ENCODE peak calls at places on chromosome 2, in eight cellular contexts. One of them, this sample, is unnamed.
A peak's percentile ranks its signal among the peaks of the same experiment; 100 is the strongest.

GRCh38 chr2:149357058-149357457 is 26.7 kb downstream of the LYPD6 start:
- DNase-seq in thoracic aorta: no peak
- DNase-seq in AG08395: no peak
- DNase-seq in stimulated activated CD4-positive, alpha-beta T cell treated with anti-CD3 and anti-CD28 coated beads, Interleukin-12 subunit alpha, Interleukin-12 subunit beta, amount 100 ng/mL, for 24 hours: no peak
- DNase-seq in LoVo: no peak
- DNase-seq in NCI-H2227 treated with DMSO at 0.1 percent for 48 hours: no peak
- DNase-seq in central memory CD4-positive, alpha-beta T cell: no peak
- DNase-seq in T-helper 2 cell: no peak
- DNase-seq in this sample: no peak

GRCh38 chr2:112642961-112643360 is 2.8 kb upstream of the SLC20A1 start:
- DNase-seq in thoracic aorta: no peak
- DNase-seq in AG08395: no peak
- DNase-seq in stimulated activated CD4-positive, alpha-beta T cell treated with anti-CD3 and anti-CD28 coated beads, Interleukin-12 subunit alpha, Interleukin-12 subunit beta, amount 100 ng/mL, for 24 hours: no peak
- DNase-seq in LoVo: no peak
- DNase-seq in NCI-H2227 treated with DMSO at 0.1 percent for 48 hours: no peak
- DNase-seq in central memory CD4-positive, alpha-beta T cell: no peak
- DNase-seq in T-helper 2 cell: no peak
- DNase-seq in this sample: no peak

GRCh38 chr2:109482371-109482841 is 131.4 kb downstream of the SEPTIN10 start:
- DNase-seq in thoracic aorta: no peak
- DNase-seq in AG08395: no peak
- DNase-seq in stimulated activated CD4-positive, alpha-beta T cell treated with anti-CD3 and anti-CD28 coated beads, Interleukin-12 subunit alpha, Interleukin-12 subunit beta, amount 100 ng/mL, for 24 hours: no peak
- DNase-seq in LoVo: no peak
- DNase-seq in NCI-H2227 treated with DMSO at 0.1 percent for 48 hours: peak; percentile 39
- DNase-seq in central memory CD4-positive, alpha-beta T cell: no peak
- DNase-seq in T-helper 2 cell: no peak
- DNase-seq in this sample: no peak

GRCh38 chr2:42810971-42811865 is 18.8 kb upstream of the HAAO start:
- DNase-seq in thoracic aorta: no peak
- DNase-seq in AG08395: peak; percentile 38
- DNase-seq in stimulated activated CD4-positive, alpha-beta T cell treated with anti-CD3 and anti-CD28 coated beads, Interleukin-12 subunit alpha, Interleukin-12 subunit beta, amount 100 ng/mL, for 24 hours: no peak
- DNase-seq in LoVo: no peak
- DNase-seq in NCI-H2227 treated with DMSO at 0.1 percent for 48 hours: peak; percentile 81
- DNase-seq in central memory CD4-positive, alpha-beta T cell: peak; percentile 49
- DNase-seq in T-helper 2 cell: peak; percentile 21
- DNase-seq in this sample: peak; percentile 29

GRCh38 chr2:64414736-64415435 is 39.1 kb upstream of the LGALSL start:
- DNase-seq in thoracic aorta: no peak
- DNase-seq in AG08395: no peak
- DNase-seq in stimulated activated CD4-positive, alpha-beta T cell treated with anti-CD3 and anti-CD28 coated beads, Interleukin-12 subunit alpha, Interleukin-12 subunit beta, amount 100 ng/mL, for 24 hours: no peak
- DNase-seq in LoVo: no peak
- DNase-seq in NCI-H2227 treated with DMSO at 0.1 percent for 48 hours: no peak
- DNase-seq in central memory CD4-positive, alpha-beta T cell: no peak
- DNase-seq in T-helper 2 cell: no peak
- DNase-seq in this sample: no peak

GRCh38 chr2:58896600-58896999 is 655.5 kb upstream of the FANCL start:
- DNase-seq in thoracic aorta: no peak
- DNase-seq in AG08395: no peak
- DNase-seq in stimulated activated CD4-positive, alpha-beta T cell treated with anti-CD3 and anti-CD28 coated beads, Interleukin-12 subunit alpha, Interleukin-12 subunit beta, amount 100 ng/mL, for 24 hours: no peak
- DNase-seq in LoVo: no peak
- DNase-seq in NCI-H2227 treated with DMSO at 0.1 percent for 48 hours: no peak
- DNase-seq in central memory CD4-positive, alpha-beta T cell: no peak
- DNase-seq in T-helper 2 cell: no peak
- DNase-seq in this sample: no peak

GRCh38 chr2:223949241-223949640 is 4.1 kb upstream of the WDFY1 start:
- DNase-seq in thoracic aorta: no peak
- DNase-seq in AG08395: no peak
- DNase-seq in stimulated activated CD4-positive, alpha-beta T cell treated with anti-CD3 and anti-CD28 coated beads, Interleukin-12 subunit alpha, Interleukin-12 subunit beta, amount 100 ng/mL, for 24 hours: no peak
- DNase-seq in LoVo: no peak
- DNase-seq in NCI-H2227 treated with DMSO at 0.1 percent for 48 hours: no peak
- DNase-seq in central memory CD4-positive, alpha-beta T cell: no peak
- DNase-seq in T-helper 2 cell: no peak
- DNase-seq in this sample: no peak

GRCh38 chr2:189534854-189535253 is 45.7 kb downstream of the SLC40A1 start:
- DNase-seq in thoracic aorta: no peak
- DNase-seq in AG08395: peak; percentile 83
- DNase-seq in stimulated activated CD4-positive, alpha-beta T cell treated with anti-CD3 and anti-CD28 coated beads, Interleukin-12 subunit alpha, Interleukin-12 subunit beta, amount 100 ng/mL, for 24 hours: no peak
- DNase-seq in LoVo: no peak
- DNase-seq in NCI-H2227 treated with DMSO at 0.1 percent for 48 hours: no peak
- DNase-seq in central memory CD4-positive, alpha-beta T cell: no peak
- DNase-seq in T-helper 2 cell: no peak
- DNase-seq in this sample: no peak

GRCh38 chr2:144682248-144682647 is 162.3 kb upstream of the ZEB2 start:
- DNase-seq in thoracic aorta: no peak
- DNase-seq in AG08395: no peak
- DNase-seq in stimulated activated CD4-positive, alpha-beta T cell treated with anti-CD3 and anti-CD28 coated beads, Interleukin-12 subunit alpha, Interleukin-12 subunit beta, amount 100 ng/mL, for 24 hours: no peak
- DNase-seq in LoVo: no peak
- DNase-seq in NCI-H2227 treated with DMSO at 0.1 percent for 48 hours: no peak
- DNase-seq in central memory CD4-positive, alpha-beta T cell: no peak
- DNase-seq in T-helper 2 cell: no peak
- DNase-seq in this sample: no peak

GRCh38 chr2:240229603-240230423 is 89.4 kb upstream of the OTOS start:
- DNase-seq in thoracic aorta: no peak
- DNase-seq in AG08395: no peak
- DNase-seq in stimulated activated CD4-positive, alpha-beta T cell treated with anti-CD3 and anti-CD28 coated beads, Interleukin-12 subunit alpha, Interleukin-12 subunit beta, amount 100 ng/mL, for 24 hours: no peak
- DNase-seq in LoVo: no peak
- DNase-seq in NCI-H2227 treated with DMSO at 0.1 percent for 48 hours: no peak
- DNase-seq in central memory CD4-positive, alpha-beta T cell: no peak
- DNase-seq in T-helper 2 cell: no peak
- DNase-seq in this sample: no peak

GRCh38 chr2:240302041-240302440 is 133.4 kb upstream of the GPC1 start:
- DNase-seq in thoracic aorta: no peak
- DNase-seq in AG08395: no peak
- DNase-seq in stimulated activated CD4-positive, alpha-beta T cell treated with anti-CD3 and anti-CD28 coated beads, Interleukin-12 subunit alpha, Interleukin-12 subunit beta, amount 100 ng/mL, for 24 hours: no peak
- DNase-seq in LoVo: no peak
- DNase-seq in NCI-H2227 treated with DMSO at 0.1 percent for 48 hours: no peak
- DNase-seq in central memory CD4-positive, alpha-beta T cell: no peak
- DNase-seq in T-helper 2 cell: no peak
- DNase-seq in this sample: no peak

GRCh38 chr2:173706936-173707335 is 258.2 kb downstream of the SP3 start:
- DNase-seq in thoracic aorta: no peak
- DNase-seq in AG08395: no peak
- DNase-seq in stimulated activated CD4-positive, alpha-beta T cell treated with anti-CD3 and anti-CD28 coated beads, Interleukin-12 subunit alpha, Interleukin-12 subunit beta, amount 100 ng/mL, for 24 hours: no peak
- DNase-seq in LoVo: no peak
- DNase-seq in NCI-H2227 treated with DMSO at 0.1 percent for 48 hours: no peak
- DNase-seq in central memory CD4-positive, alpha-beta T cell: no peak
- DNase-seq in T-helper 2 cell: no peak
- DNase-seq in this sample: no peak